ENCODE peak calls at places on chromosome 17, in four cellular contexts. One of them, this sample, is unnamed.

GRCh38 chr17:71378036-71378435 is 742.8 kb upstream of the SOX9 start:
- DNase-seq in Peyer's patch: no peak
- DNase-seq in foreskin fibroblast: no peak
- DNase-seq in RWPE1: no peak
- DNase-seq in this sample: no peak

GRCh38 chr17:33964344-33964979 is 290.6 kb upstream of the CCL2 start:
- DNase-seq in Peyer's patch: no peak
- DNase-seq in foreskin fibroblast: no peak
- DNase-seq in RWPE1: no peak
- DNase-seq in this sample: no peak

GRCh38 chr17:72031219-72031906 is 89.5 kb upstream of the SOX9 start:
- DNase-seq in Peyer's patch: no peak
- DNase-seq in foreskin fibroblast: no peak
- DNase-seq in RWPE1: no peak
- DNase-seq in this sample: no peak

GRCh38 chr17:27559996-27560481 is 70.9 kb upstream of the LGALS9 start:
- DNase-seq in Peyer's patch: no peak
- DNase-seq in foreskin fibroblast: peak; percentile 82
- DNase-seq in RWPE1: peak; percentile 45
- DNase-seq in this sample: no peak

GRCh38 chr17:9273334-9274118 is 252.2 kb downstream of the NTN1 start:
- DNase-seq in Peyer's patch: no peak
- DNase-seq in foreskin fibroblast: peak; percentile 26
- DNase-seq in RWPE1: no peak
- DNase-seq in this sample: no peak

GRCh38 chr17:13106171-13106570 is 88.3 kb upstream of the ELAC2 start:
- DNase-seq in Peyer's patch: no peak
- DNase-seq in foreskin fibroblast: no peak
- DNase-seq in RWPE1: no peak
- DNase-seq in this sample: no peak

GRCh38 chr17:28725166-28725659 is 820 bp downstream of the TLCD1 start:
- DNase-seq in Peyer's patch: no peak
- DNase-seq in foreskin fibroblast: peak; percentile 84
- DNase-seq in RWPE1: no peak
- DNase-seq in this sample: no peak

GRCh38 chr17:15973834-15974233 is 25.7 kb downstream of the ZSWIM7 start:
- DNase-seq in Peyer's patch: no peak
- DNase-seq in foreskin fibroblast: no peak
- DNase-seq in RWPE1: no peak
- DNase-seq in this sample: no peak

GRCh38 chr17:10743316-10744009 is 13.6 kb upstream of the TMEM220 start:
- DNase-seq in Peyer's patch: no peak
- DNase-seq in foreskin fibroblast: peak; percentile 46
- DNase-seq in RWPE1: no peak
- DNase-seq in this sample: no peak

GRCh38 chr17:81403671-81404534 is 8.6 kb downstream of the BAHCC1 start:
- DNase-seq in Peyer's patch: no peak
- DNase-seq in foreskin fibroblast: no peak
- DNase-seq in RWPE1: no peak
- DNase-seq in this sample: no peak

GRCh38 chr17:44795421-44795820 is 34.7 kb downstream of the GJC1 start:
- DNase-seq in Peyer's patch: no peak
- DNase-seq in foreskin fibroblast: no peak
- DNase-seq in RWPE1: no peak
- DNase-seq in this sample: no peak

GRCh38 chr17:17682737-17683675 is 1.7 kb downstream of the RAI1 start:
- DNase-seq in Peyer's patch: peak; percentile 80
- DNase-seq in foreskin fibroblast: peak; percentile 91
- DNase-seq in RWPE1: no peak
- DNase-seq in this sample: peak; percentile 23

GRCh38 chr17:44990994-44991393 is 22.9 kb upstream of the C1QL1 start:
- DNase-seq in Peyer's patch: no peak
- DNase-seq in foreskin fibroblast: no peak
- DNase-seq in RWPE1: no peak
- DNase-seq in this sample: no peak

GRCh38 chr17:78013683-78014467 is 55.4 kb downstream of the TNRC6C start:
- DNase-seq in Peyer's patch: no peak
- DNase-seq in foreskin fibroblast: peak; percentile 88
- DNase-seq in RWPE1: peak; percentile 49
- DNase-seq in this sample: no peak

GRCh38 chr17:39069114-39069756 is 82.2 kb downstream of the PLXDC1 start:
- DNase-seq in Peyer's patch: no peak
- DNase-seq in foreskin fibroblast: peak; percentile 71
- DNase-seq in RWPE1: peak; percentile 64
- DNase-seq in this sample: no peak

GRCh38 chr17:40993856-40994255 is at the start of gene KRTAP3-3:
- DNase-seq in Peyer's patch: no peak
- DNase-seq in foreskin fibroblast: no peak
- DNase-seq in RWPE1: no peak
- DNase-seq in this sample: no peak

GRCh38 chr17:17665255-17665654 is 16.0 kb upstream of the RAI1 start:
- DNase-seq in Peyer's patch: no peak
- DNase-seq in foreskin fibroblast: no peak
- DNase-seq in RWPE1: no peak
- DNase-seq in this sample: no peak

GRCh38 chr17:16989230-16989952 is 17.5 kb upstream of the TNFRSF13B start:
- DNase-seq in Peyer's patch: no peak
- DNase-seq in foreskin fibroblast: no peak
- DNase-seq in RWPE1: no peak
- DNase-seq in this sample: peak; percentile 46

GRCh38 chr17:58085039-58085715 is 2.0 kb downstream of the DYNLL2 start:
- DNase-seq in Peyer's patch: no peak
- DNase-seq in foreskin fibroblast: peak; percentile 17
- DNase-seq in RWPE1: no peak
- DNase-seq in this sample: no peak

GRCh38 chr17:37643829-37644228 is 583 bp upstream of the DDX52 start:
- DNase-seq in Peyer's patch: no peak
- DNase-seq in foreskin fibroblast: no peak
- DNase-seq in RWPE1: no peak
- DNase-seq in this sample: no peak

GRCh38 chr17:28896884-28897768 is at the start of gene FLOT2:
- DNase-seq in Peyer's patch: peak; percentile 76
- DNase-seq in foreskin fibroblast: peak; percentile 73
- DNase-seq in RWPE1: peak; percentile 92
- DNase-seq in this sample: peak; percentile 66

GRCh38 chr17:60599620-60600489 is at the start of gene PPM1D:
- DNase-seq in Peyer's patch: peak; percentile 99
- DNase-seq in foreskin fibroblast: peak; percentile 100
- DNase-seq in RWPE1: peak; percentile 100
- DNase-seq in this sample: peak; percentile 96

GRCh38 chr17:17822189-17822978 is 14.4 kb downstream of the SREBF1 start:
- DNase-seq in Peyer's patch: no peak
- DNase-seq in foreskin fibroblast: peak; percentile 94
- DNase-seq in RWPE1: no peak
- DNase-seq in this sample: no peak

GRCh38 chr17:74746376-74746775 is 2.1 kb upstream of the NHERF1 start:
- DNase-seq in Peyer's patch: no peak
- DNase-seq in foreskin fibroblast: no peak
- DNase-seq in RWPE1: no peak
- DNase-seq in this sample: no peak
- TF ChIP-seq CTCF in Peyer's patch: no peak
- TF ChIP-seq CTCF in foreskin fibroblast: no peak
- TF ChIP-seq CTCF in RWPE1: no peak
- TF ChIP-seq CTCF in this sample: no peak

DNA sequence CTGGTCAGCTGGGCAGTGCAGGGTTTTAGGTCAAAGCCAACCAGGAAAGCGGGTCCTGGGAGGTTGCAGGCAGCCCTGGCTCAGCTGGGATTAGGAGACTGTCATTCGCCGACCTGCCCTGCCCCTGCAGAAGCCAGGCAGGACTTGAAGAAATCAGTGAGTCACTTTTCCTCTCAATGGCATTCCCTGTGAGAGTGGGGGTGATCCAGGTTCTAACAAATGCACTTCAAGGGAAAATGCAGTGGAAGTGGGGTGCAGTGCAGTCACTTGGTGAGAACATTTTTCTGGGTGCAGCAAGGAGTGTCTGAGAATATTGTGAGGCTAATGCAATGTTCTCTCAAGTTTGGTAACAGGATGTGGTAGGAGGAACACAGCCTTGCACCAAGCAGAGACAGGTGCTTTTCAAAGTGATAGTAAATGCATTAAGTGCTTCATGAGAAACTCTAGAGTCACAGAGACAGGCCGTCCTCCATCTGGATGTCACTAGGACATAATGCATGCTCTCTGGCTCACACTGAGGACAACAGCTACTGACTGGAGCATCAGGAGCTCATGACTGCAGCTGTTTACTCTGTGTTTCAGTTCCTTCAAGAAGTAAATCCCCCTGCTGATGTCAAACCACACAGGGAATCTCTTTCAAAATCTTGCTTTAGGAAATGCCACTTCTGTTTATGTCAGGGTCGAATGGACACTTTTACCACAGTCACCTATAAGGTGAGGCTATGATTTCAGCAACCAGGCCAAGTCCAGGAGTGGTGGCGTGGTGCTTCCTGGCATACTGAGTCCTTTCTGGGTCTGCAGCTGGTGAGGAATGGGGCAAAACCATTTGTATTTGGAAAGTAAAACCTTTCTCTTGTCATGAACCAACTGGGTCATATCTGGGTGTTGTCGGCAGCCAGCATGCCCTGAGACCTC is 16.7 kb downstream of the CDK5R1 start:
- DNase-seq in Peyer's patch: peak; percentile 29
- DNase-seq in foreskin fibroblast: peak; percentile 21
- DNase-seq in RWPE1: peak; percentile 50
- DNase-seq in this sample: no peak
- TF ChIP-seq CTCF in Peyer's patch: peak; percentile 11
- TF ChIP-seq CTCF in foreskin fibroblast: no peak
- TF ChIP-seq CTCF in RWPE1: no peak
- TF ChIP-seq CTCF in this sample: no peak

GRCh38 chr17:46793541-46793940 is 25.0 kb downstream of the WNT3 start:
- DNase-seq in Peyer's patch: no peak
- DNase-seq in foreskin fibroblast: no peak
- DNase-seq in RWPE1: no peak
- DNase-seq in this sample: no peak
- TF ChIP-seq CTCF in Peyer's patch: no peak
- TF ChIP-seq CTCF in foreskin fibroblast: no peak
- TF ChIP-seq CTCF in RWPE1: no peak
- TF ChIP-seq CTCF in this sample: no peak

DNA sequence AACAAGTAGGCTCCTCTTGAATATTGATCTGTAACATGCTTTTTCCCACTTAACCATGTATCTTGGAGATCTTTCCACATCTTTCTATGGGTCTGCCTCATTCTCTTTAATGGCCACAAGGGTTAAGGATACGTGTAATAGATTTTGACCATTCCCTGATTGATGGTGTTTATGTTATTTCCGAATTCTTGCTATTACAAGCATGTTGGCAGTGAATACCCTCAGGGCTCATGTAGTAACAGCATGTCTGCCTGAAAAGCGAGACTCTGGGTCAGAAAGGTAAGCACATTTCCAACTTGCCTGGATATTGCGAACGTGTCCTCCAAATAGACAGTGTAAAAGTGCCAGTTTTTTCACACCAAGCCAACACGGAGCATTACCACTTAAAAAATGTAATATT is 5.0 kb downstream of the TAC4 start:
- DNase-seq in Peyer's patch: no peak
- DNase-seq in foreskin fibroblast: no peak
- DNase-seq in RWPE1: no peak
- DNase-seq in this sample: no peak
- TF ChIP-seq CTCF in Peyer's patch: no peak
- TF ChIP-seq CTCF in foreskin fibroblast: no peak
- TF ChIP-seq CTCF in RWPE1: no peak
- TF ChIP-seq CTCF in this sample: no peak

This sample was measured in activated B cell treated with CpG ODN at 0.5 μM for 24 hours.